ENCODE peak calls at places on chromosomes 3 and 15, in eight cellular contexts. One of them, this sample, is unnamed.

GRCh38 chr3:53150247-53151085 is 10.5 kb upstream of the PRKCD start:
- DNase-seq in heart right ventricle: no peak
- DNase-seq in CD8-positive, alpha-beta T cell: no peak
- DNase-seq in suprapubic skin: no peak
- DNase-seq in IMR-90: peak; percentile 47
- DNase-seq in body of pancreas: peak; percentile 89
- DNase-seq in spleen: no peak
- DNase-seq in adrenal gland: peak; percentile 91
- DNase-seq in this sample: no peak

GRCh38 chr15:67296684-67297083 is 42.1 kb downstream of the IQCH start:
- DNase-seq in heart right ventricle: no peak
- DNase-seq in spleen: no peak
- DNase-seq in adrenal gland: no peak
- DNase-seq in CD8-positive, alpha-beta T cell: no peak
- DNase-seq in IMR-90: no peak
- DNase-seq in suprapubic skin: no peak
- DNase-seq in body of pancreas: no peak
- DNase-seq in this sample: no peak

GRCh38 chr3:164572436-164572835 is 505.9 kb downstream of the SI start:
- DNase-seq in IMR-90: no peak
- DNase-seq in suprapubic skin: no peak
- DNase-seq in CD8-positive, alpha-beta T cell: no peak
- DNase-seq in body of pancreas: no peak
- DNase-seq in spleen: no peak
- DNase-seq in heart right ventricle: no peak
- DNase-seq in adrenal gland: no peak
- DNase-seq in this sample: no peak

GRCh38 chr15:48582472-48583235 is 62.9 kb downstream of the FBN1 start:
- DNase-seq in spleen: no peak
- DNase-seq in CD8-positive, alpha-beta T cell: no peak
- DNase-seq in IMR-90: peak; percentile 83
- DNase-seq in suprapubic skin: no peak
- DNase-seq in adrenal gland: no peak
- DNase-seq in heart right ventricle: peak; percentile 35
- DNase-seq in body of pancreas: peak; percentile 13
- DNase-seq in this sample: no peak

GRCh38 chr3:191331443-191331842 is 1.1 kb upstream of the UTS2B start:
- DNase-seq in heart right ventricle: no peak
- DNase-seq in IMR-90: peak; percentile 66
- DNase-seq in spleen: no peak
- DNase-seq in suprapubic skin: no peak
- DNase-seq in CD8-positive, alpha-beta T cell: no peak
- DNase-seq in adrenal gland: no peak
- DNase-seq in body of pancreas: no peak
- DNase-seq in this sample: no peak

GRCh38 chr3:154310840-154311239 is 13.4 kb downstream of the DHX36 start:
- DNase-seq in heart right ventricle: no peak
- DNase-seq in spleen: no peak
- DNase-seq in body of pancreas: no peak
- DNase-seq in suprapubic skin: no peak
- DNase-seq in IMR-90: peak; percentile 54
- DNase-seq in adrenal gland: no peak
- DNase-seq in CD8-positive, alpha-beta T cell: no peak
- DNase-seq in this sample: no peak

GRCh38 chr15:42118650-42119531 is 24.5 kb upstream of the PLA2G4D start:
- DNase-seq in body of pancreas: peak; percentile 16
- DNase-seq in IMR-90: no peak
- DNase-seq in CD8-positive, alpha-beta T cell: no peak
- DNase-seq in suprapubic skin: no peak
- DNase-seq in adrenal gland: no peak
- DNase-seq in spleen: no peak
- DNase-seq in heart right ventricle: no peak
- DNase-seq in this sample: no peak

GRCh38 chr15:93307513-93307912 is 218.5 kb upstream of the RGMA start:
- DNase-seq in heart right ventricle: no peak
- DNase-seq in CD8-positive, alpha-beta T cell: no peak
- DNase-seq in spleen: no peak
- DNase-seq in adrenal gland: no peak
- DNase-seq in IMR-90: no peak
- DNase-seq in body of pancreas: no peak
- DNase-seq in suprapubic skin: no peak
- DNase-seq in this sample: no peak

GRCh38 chr15:28989239-28989830 is 103.6 kb downstream of the APBA2 start:
- DNase-seq in IMR-90: peak; percentile 21
- DNase-seq in adrenal gland: no peak
- DNase-seq in body of pancreas: no peak
- DNase-seq in CD8-positive, alpha-beta T cell: no peak
- DNase-seq in spleen: no peak
- DNase-seq in heart right ventricle: no peak
- DNase-seq in suprapubic skin: no peak
- DNase-seq in this sample: no peak

GRCh38 chr15:70494861-70495571 is 268.3 kb downstream of the UACA start:
- DNase-seq in IMR-90: peak; percentile 96
- DNase-seq in spleen: peak; percentile 51
- DNase-seq in heart right ventricle: no peak
- DNase-seq in adrenal gland: no peak
- DNase-seq in body of pancreas: no peak
- DNase-seq in CD8-positive, alpha-beta T cell: no peak
- DNase-seq in suprapubic skin: no peak
- DNase-seq in this sample: no peak

GRCh38 chr3:52636673-52637072 is 49.0 kb downstream of the PBRM1 start:
- DNase-seq in adrenal gland: no peak
- DNase-seq in heart right ventricle: no peak
- DNase-seq in spleen: no peak
- DNase-seq in CD8-positive, alpha-beta T cell: no peak
- DNase-seq in IMR-90: no peak
- DNase-seq in suprapubic skin: no peak
- DNase-seq in body of pancreas: no peak
- DNase-seq in this sample: no peak

GRCh38 chr3:14803101-14803980 is 15.4 kb upstream of the FGD5 start:
- DNase-seq in suprapubic skin: no peak
- DNase-seq in IMR-90: no peak
- DNase-seq in heart right ventricle: no peak
- DNase-seq in spleen: peak; percentile 71
- DNase-seq in body of pancreas: no peak
- DNase-seq in adrenal gland: no peak
- DNase-seq in CD8-positive, alpha-beta T cell: no peak
- DNase-seq in this sample: peak; percentile 68

GRCh38 chr3:78988324-78988723 is 779.5 kb downstream of the ROBO1 start:
- DNase-seq in IMR-90: peak; percentile 46
- DNase-seq in spleen: no peak
- DNase-seq in body of pancreas: no peak
- DNase-seq in suprapubic skin: no peak
- DNase-seq in adrenal gland: no peak
- DNase-seq in heart right ventricle: no peak
- DNase-seq in CD8-positive, alpha-beta T cell: no peak
- DNase-seq in this sample: no peak

GRCh38 chr3:178583963-178584575 is 47.8 kb downstream of the KCNMB2 start:
- DNase-seq in adrenal gland: no peak
- DNase-seq in CD8-positive, alpha-beta T cell: no peak
- DNase-seq in IMR-90: no peak
- DNase-seq in heart right ventricle: no peak
- DNase-seq in body of pancreas: no peak
- DNase-seq in suprapubic skin: no peak
- DNase-seq in spleen: no peak
- DNase-seq in this sample: no peak

GRCh38 chr3:12279591-12280326 is 9.1 kb upstream of the PPARG start:
- DNase-seq in adrenal gland: no peak
- DNase-seq in IMR-90: no peak
- DNase-seq in CD8-positive, alpha-beta T cell: no peak
- DNase-seq in body of pancreas: no peak
- DNase-seq in suprapubic skin: no peak
- DNase-seq in spleen: no peak
- DNase-seq in heart right ventricle: no peak
- DNase-seq in this sample: no peak

GRCh38 chr15:58393196-58393790 is 38.5 kb upstream of the LIPC start:
- DNase-seq in body of pancreas: no peak
- DNase-seq in IMR-90: peak; percentile 30
- DNase-seq in adrenal gland: no peak
- DNase-seq in CD8-positive, alpha-beta T cell: no peak
- DNase-seq in spleen: no peak
- DNase-seq in suprapubic skin: no peak
- DNase-seq in heart right ventricle: no peak
- DNase-seq in this sample: no peak

GRCh38 chr15:39593071-39594055 is 12.5 kb downstream of the THBS1 start:
- DNase-seq in heart right ventricle: no peak
- DNase-seq in body of pancreas: no peak
- DNase-seq in suprapubic skin: no peak
- DNase-seq in adrenal gland: no peak
- DNase-seq in IMR-90: peak; percentile 34
- DNase-seq in CD8-positive, alpha-beta T cell: no peak
- DNase-seq in spleen: no peak
- DNase-seq in this sample: no peak

GRCh38 chr3:46065294-46065705 is 38.0 kb upstream of the XCR1 start:
- DNase-seq in IMR-90: peak; percentile 8
- DNase-seq in suprapubic skin: no peak
- DNase-seq in adrenal gland: peak; percentile 28
- DNase-seq in body of pancreas: peak; percentile 54
- DNase-seq in CD8-positive, alpha-beta T cell: peak; percentile 79
- DNase-seq in spleen: no peak
- DNase-seq in heart right ventricle: peak; percentile 37
- DNase-seq in this sample: no peak

GRCh38 chr3:171811913-171812321 is 1.6 kb upstream of the PLD1 start:
- DNase-seq in CD8-positive, alpha-beta T cell: no peak
- DNase-seq in heart right ventricle: no peak
- DNase-seq in spleen: no peak
- DNase-seq in adrenal gland: no peak
- DNase-seq in body of pancreas: no peak
- DNase-seq in suprapubic skin: no peak
- DNase-seq in IMR-90: peak; percentile 74
- DNase-seq in this sample: peak; percentile 79

GRCh38 chr15:47975422-47975821 is 145.4 kb upstream of the SLC24A5 start:
- DNase-seq in spleen: no peak
- DNase-seq in body of pancreas: no peak
- DNase-seq in CD8-positive, alpha-beta T cell: no peak
- DNase-seq in suprapubic skin: no peak
- DNase-seq in heart right ventricle: no peak
- DNase-seq in IMR-90: no peak
- DNase-seq in adrenal gland: no peak
- DNase-seq in this sample: no peak

GRCh38 chr3:9838856-9839255 is 5.0 kb downstream of the RPUSD3 start:
- DNase-seq in suprapubic skin: no peak
- DNase-seq in spleen: no peak
- DNase-seq in IMR-90: no peak
- DNase-seq in CD8-positive, alpha-beta T cell: no peak
- DNase-seq in body of pancreas: no peak
- DNase-seq in heart right ventricle: no peak
- DNase-seq in adrenal gland: no peak
- DNase-seq in this sample: no peak

GRCh38 chr3:181317521-181317920 is 328.0 kb upstream of the DNAJC19 start:
- DNase-seq in body of pancreas: no peak
- DNase-seq in adrenal gland: no peak
- DNase-seq in IMR-90: no peak
- DNase-seq in heart right ventricle: no peak
- DNase-seq in spleen: no peak
- DNase-seq in CD8-positive, alpha-beta T cell: no peak
- DNase-seq in suprapubic skin: no peak
- DNase-seq in this sample: no peak

GRCh38 chr15:89912145-89912673 is 543 bp downstream of the ARPIN start:
- DNase-seq in CD8-positive, alpha-beta T cell: no peak
- DNase-seq in IMR-90: no peak
- DNase-seq in adrenal gland: peak; percentile 46
- DNase-seq in body of pancreas: peak; percentile 54
- DNase-seq in heart right ventricle: peak; percentile 23
- DNase-seq in suprapubic skin: peak; percentile 82
- DNase-seq in spleen: peak; percentile 78
- DNase-seq in this sample: peak; percentile 77

GRCh38 chr3:183635431-183636220 is at the start of gene KLHL24:
- DNase-seq in body of pancreas: peak; percentile 96
- DNase-seq in IMR-90: peak; percentile 91
- DNase-seq in adrenal gland: peak; percentile 96
- DNase-seq in suprapubic skin: peak; percentile 95
- DNase-seq in spleen: peak; percentile 97
- DNase-seq in CD8-positive, alpha-beta T cell: peak; percentile 93
- DNase-seq in heart right ventricle: peak; percentile 95
- DNase-seq in this sample: peak; percentile 96
- TF ChIP-seq CTCF in body of pancreas: no peak
- TF ChIP-seq CTCF in IMR-90: no peak
- TF ChIP-seq CTCF in adrenal gland: no peak
- TF ChIP-seq CTCF in suprapubic skin: no peak
- TF ChIP-seq CTCF in spleen: peak; percentile 9
- TF ChIP-seq CTCF in CD8-positive, alpha-beta T cell: no peak
- TF ChIP-seq CTCF in heart right ventricle: no peak
- TF ChIP-seq CTCF in this sample: no peak

GRCh38 chr15:86555114-86555513 is 475.4 kb downstream of the AGBL1 start:
- DNase-seq in CD8-positive, alpha-beta T cell: no peak
- DNase-seq in spleen: no peak
- DNase-seq in adrenal gland: no peak
- DNase-seq in body of pancreas: no peak
- DNase-seq in heart right ventricle: no peak
- DNase-seq in IMR-90: no peak
- DNase-seq in suprapubic skin: no peak
- DNase-seq in this sample: no peak

GRCh38 chr15:86553116-86553515 is 473.4 kb downstream of the AGBL1 start:
- DNase-seq in CD8-positive, alpha-beta T cell: no peak
- DNase-seq in IMR-90: no peak
- DNase-seq in body of pancreas: no peak
- DNase-seq in adrenal gland: no peak
- DNase-seq in heart right ventricle: no peak
- DNase-seq in suprapubic skin: no peak
- DNase-seq in spleen: no peak
- DNase-seq in this sample: no peak

DNA sequence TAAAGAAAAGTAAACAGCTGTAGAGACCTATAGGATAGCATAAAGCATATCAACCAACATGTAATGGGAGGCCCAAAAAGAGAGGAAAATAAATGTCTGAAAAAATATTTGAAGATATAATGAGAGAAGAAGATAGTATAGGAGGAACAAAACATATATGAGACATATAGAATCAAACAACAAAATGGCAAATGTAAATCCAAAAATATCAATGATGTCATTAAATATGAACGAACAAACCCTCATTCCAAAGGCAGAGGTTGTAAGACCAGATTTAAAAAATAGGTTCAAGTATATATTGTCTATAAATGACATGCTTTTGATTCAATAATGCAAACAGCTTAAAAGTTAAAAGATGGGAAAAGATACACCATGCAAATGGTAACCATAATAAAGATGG is 470.4 kb downstream of the AGBL1 start:
- DNase-seq in IMR-90: no peak
- DNase-seq in spleen: no peak
- DNase-seq in CD8-positive, alpha-beta T cell: no peak
- DNase-seq in body of pancreas: no peak
- DNase-seq in heart right ventricle: no peak
- DNase-seq in adrenal gland: no peak
- DNase-seq in suprapubic skin: no peak
- DNase-seq in this sample: no peak
- H3K9me3 ChIP-seq in IMR-90: peaks cover 7% of the 10 kb centered on the region
- H3K9me3 ChIP-seq in spleen: no peaks in the 10 kb centered on the region
- H3K9me3 ChIP-seq in CD8-positive, alpha-beta T cell: no peaks in the 10 kb centered on the region
- H3K9me3 ChIP-seq in body of pancreas: no peaks in the 10 kb centered on the region
- H3K9me3 ChIP-seq in heart right ventricle: peaks cover 3% of the 10 kb centered on the region
- H3K9me3 ChIP-seq in adrenal gland: no peaks in the 10 kb centered on the region
- H3K9me3 ChIP-seq in suprapubic skin: no peaks in the 10 kb centered on the region
- H3K9me3 ChIP-seq in this sample: no peaks in the 10 kb centered on the region

GRCh38 chr3:27488821-27489220 is 4.6 kb upstream of the SLC4A7 start:
- DNase-seq in spleen: no peak
- DNase-seq in suprapubic skin: no peak
- DNase-seq in body of pancreas: no peak
- DNase-seq in heart right ventricle: no peak
- DNase-seq in adrenal gland: no peak
- DNase-seq in IMR-90: no peak
- DNase-seq in CD8-positive, alpha-beta T cell: no peak
- DNase-seq in this sample: no peak
- TF ChIP-seq CTCF in spleen: no peak
- TF ChIP-seq CTCF in suprapubic skin: no peak
- TF ChIP-seq CTCF in body of pancreas: no peak
- TF ChIP-seq CTCF in heart right ventricle: no peak
- TF ChIP-seq CTCF in adrenal gland: no peak
- TF ChIP-seq CTCF in IMR-90: no peak
- TF ChIP-seq CTCF in CD8-positive, alpha-beta T cell: no peak
- TF ChIP-seq CTCF in this sample: no peak

GRCh38 chr3:33991673-33992072 is 193.2 kb downstream of the PDCD6IP start:
- DNase-seq in CD8-positive, alpha-beta T cell: no peak
- DNase-seq in suprapubic skin: no peak
- DNase-seq in IMR-90: no peak
- DNase-seq in adrenal gland: no peak
- DNase-seq in heart right ventricle: no peak
- DNase-seq in spleen: no peak
- DNase-seq in body of pancreas: no peak
- DNase-seq in this sample: no peak
- H3K9me3 ChIP-seq in CD8-positive, alpha-beta T cell: no peaks in the 10 kb centered on the region
- H3K9me3 ChIP-seq in suprapubic skin: no peaks in the 10 kb centered on the region
- H3K9me3 ChIP-seq in IMR-90: peaks cover 2% of the 10 kb centered on the region
- H3K9me3 ChIP-seq in adrenal gland: peaks cover 6% of the 10 kb centered on the region
- H3K9me3 ChIP-seq in heart right ventricle: peaks cover 7% of the 10 kb centered on the region
- H3K9me3 ChIP-seq in spleen: no peaks in the 10 kb centered on the region
- H3K9me3 ChIP-seq in body of pancreas: peaks cover 9% of the 10 kb centered on the region
- H3K9me3 ChIP-seq in this sample: no peaks in the 10 kb centered on the region

This sample was measured in sigmoid colon.